ENCODE peak calls at places on chromosome 14, in six cellular contexts. R is fibroblast of mammary gland, V is astrocyte of the spinal cord, T is GM12865, Y is A549, I is ovary. J is an unnamed sample.

GRCh38 chr14:102726191-102726949 is 50.9 kb upstream of the TRAF3 start:
- DNase-seq in V (no peak), I (no peak), R (no peak), Y (no peak), T (no peak), J (no peak)

GRCh38 chr14:30607156-30607780 is 14.9 kb upstream of the SCFD1 start:
- DNase-seq in R (peak; percentile 32), V (peak; percentile 58), Y (no peak), T (no peak), I (no peak), J (peak; percentile 21)

GRCh38 chr14:71959055-71959454 is 26.8 kb downstream of the RGS6 start:
- DNase-seq in V (no peak), R (no peak), I (no peak), T (no peak), Y (no peak), J (no peak)

GRCh38 chr14:72615511-72616121 is 278.3 kb downstream of the DPF3 start:
- DNase-seq in V (no peak), Y (no peak), R (peak; percentile 48), T (no peak), I (no peak), J (peak; percentile 56)

GRCh38 chr14:24392327-24393098 is 6.3 kb upstream of the NYNRIN start:
- DNase-seq in V (peak; percentile 65), Y (peak; percentile 62), I (no peak), T (no peak), R (peak; percentile 63), J (peak; percentile 75)

GRCh38 chr14:102046337-102047278 is 40.2 kb downstream of the HSP90AA1 start:
- DNase-seq in Y (peak; percentile 58), T (peak; percentile 44), I (peak; percentile 62), V (peak; percentile 41), R (peak; percentile 73), J (peak; percentile 85)

GRCh38 chr14:69547701-69548348 is 26.8 kb downstream of the CCDC177 start:
- DNase-seq in V (peak; percentile 9), R (peak; percentile 21), T (no peak), I (no peak), Y (no peak), J (no peak)

GRCh38 chr14:70987042-70987441 is 79.8 kb downstream of the PCNX1 start:
- DNase-seq in T (no peak), V (no peak), R (no peak), I (no peak), Y (no peak), J (no peak)

GRCh38 chr14:97113339-97113738 is 316.2 kb downstream of the VRK1 start:
- DNase-seq in V (no peak), I (no peak), Y (no peak), R (peak; percentile 6), T (no peak), J (no peak)

GRCh38 chr14:49946320-49947141 is 53.6 kb downstream of the ARF6 start:
- DNase-seq in V (peak; percentile 69), T (no peak), Y (peak; percentile 76), R (peak; percentile 65), I (no peak), J (peak; percentile 85)

GRCh38 chr14:48665077-48665784 is 920.9 kb downstream of the RPS29 start:
- DNase-seq in R (no peak), I (no peak), T (no peak), Y (no peak), V (no peak), J (no peak)

GRCh38 chr14:75831971-75832370 is 149.8 kb downstream of the TGFB3 start:
- DNase-seq in T (no peak), Y (no peak), I (peak; percentile 34), R (peak; percentile 84), V (peak; percentile 54), J (peak; percentile 60)

GRCh38 chr14:79021756-79022155 is 851.6 kb downstream of the NRXN3 start:
- DNase-seq in I (no peak), R (no peak), V (no peak), Y (no peak), T (no peak), J (peak; percentile 24)

GRCh38 chr14:104393199-104393897 is 186.2 kb upstream of the C14orf180 start:
- DNase-seq in V (no peak), R (no peak), T (no peak), Y (no peak), I (no peak), J (no peak)

GRCh38 chr14:39320318-39320717 is 86.6 kb downstream of the MIA2 start:
- DNase-seq in I (no peak), R (no peak), V (no peak), Y (no peak), T (no peak), J (peak; percentile 17)

GRCh38 chr14:51439896-51440295 is 199.8 kb downstream of the TMX1 start:
- DNase-seq in Y (no peak), V (no peak), T (no peak), R (no peak), I (no peak), J (no peak)

GRCh38 chr14:45361727-45362126 is 108.7 kb upstream of the MIS18BP1 start:
- DNase-seq in Y (no peak), V (no peak), R (no peak), I (no peak), T (no peak), J (no peak)

GRCh38 chr14:96754845-96755184 is 42.4 kb upstream of the VRK1 start:
- DNase-seq in I (no peak), T (no peak), R (peak; percentile 12), V (no peak), Y (no peak), J (no peak)

GRCh38 chr14:50031534-50032313 is 84.6 kb downstream of the VCPKMT start:
- DNase-seq in R (peak; percentile 52), I (no peak), Y (no peak), V (peak; percentile 24), T (no peak), J (no peak)

GRCh38 chr14:80393766-80394165 is 182.5 kb upstream of the DIO2 start:
- DNase-seq in Y (no peak), V (no peak), R (no peak), I (no peak), T (no peak), J (no peak)

GRCh38 chr14:33198684-33199083 is 260.0 kb downstream of the NPAS3 start:
- DNase-seq in R (no peak), Y (no peak), V (no peak), T (no peak), I (no peak), J (no peak)

GRCh38 chr14:28765907-28766504 is 581 bp upstream of the FOXG1 start:
- DNase-seq in R (no peak), V (peak; percentile 52), Y (no peak), I (no peak), T (peak; percentile 58), J (peak; percentile 40)

GRCh38 chr14:77105118-77105517 is 7.1 kb downstream of the CIPC start:
- DNase-seq in R (no peak), V (no peak), I (no peak), Y (no peak), T (no peak), J (no peak)

GRCh38 chr14:71267691-71268090 is 360.4 kb downstream of the PCNX1 start:
- DNase-seq in T (no peak), Y (no peak), V (peak; percentile 36), I (no peak), R (peak; percentile 19), J (no peak)

GRCh38 chr14:96253140-96253539 is 2.9 kb upstream of the BDKRB1 start:
- DNase-seq in V (peak; percentile 83), I (no peak), Y (peak; percentile 64), T (no peak), R (peak; percentile 91), J (peak; percentile 89)

DNA sequence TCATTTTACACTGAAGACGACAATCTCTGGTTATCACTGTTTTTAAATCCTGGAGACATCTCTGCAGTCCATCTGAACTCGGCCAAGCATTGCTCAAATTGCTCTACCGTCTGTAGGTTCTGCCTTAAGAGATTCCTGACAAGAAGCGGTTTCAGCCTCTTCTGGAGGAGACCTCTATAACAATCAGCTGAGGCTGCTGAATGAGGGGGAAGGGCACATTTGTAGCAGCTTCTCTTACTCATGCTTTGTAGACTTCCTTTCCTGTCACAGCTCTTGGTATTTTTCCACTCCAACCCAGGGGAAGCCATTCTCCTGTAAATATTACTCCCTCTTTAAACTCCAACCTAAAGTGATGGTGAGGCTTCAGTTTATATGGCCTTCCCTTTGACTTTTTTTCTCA is 3.0 kb downstream of the ARG2 start:
- DNase-seq in R (peak; percentile 81), Y (no peak), I (no peak), T (no peak), V (peak; percentile 90), J (peak; percentile 72)
- H3K4me3 ChIP-seq in R (no peak overlapping the region), Y (no peak overlapping the region), I (no peak overlapping the region), T (no peak overlapping the region), V (no peak overlapping the region), J (no peak overlapping the region)

GRCh38 chr14:91817566-91818325 is 49.6 kb downstream of the TC2N start:
- DNase-seq in V (no peak), R (no peak), I (no peak), T (peak; percentile 65), Y (no peak), J (no peak)

GRCh38 chr14:91810699-91811098 is 56.6 kb downstream of the TC2N start:
- DNase-seq in T (no peak), R (no peak), Y (no peak), I (no peak), V (no peak), J (no peak)

DNA sequence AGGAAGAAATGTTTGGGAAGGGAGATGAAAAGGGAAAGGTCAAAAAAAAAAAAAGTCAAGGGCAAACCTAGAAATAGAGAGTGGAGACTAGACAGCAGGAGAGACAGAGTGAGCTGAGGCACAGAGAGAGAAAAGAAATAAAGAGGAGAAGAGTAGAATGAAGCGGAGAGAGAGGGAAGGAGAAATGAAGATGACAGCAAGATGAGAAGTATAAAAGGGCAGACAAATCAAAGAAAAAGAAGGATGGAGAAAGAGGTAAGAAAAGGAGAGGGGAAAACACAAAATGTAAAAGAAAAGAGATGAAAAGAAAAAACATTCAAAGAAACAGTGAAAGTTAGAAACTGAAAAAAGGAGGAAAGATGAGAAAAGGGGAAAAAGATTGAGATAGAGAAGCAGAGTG is 53.0 kb downstream of the TC2N start:
- DNase-seq in R (no peak), V (no peak), I (no peak), Y (no peak), T (no peak), J (no peak)
- TF ChIP-seq CTCF in R (no peak), V (no peak), I (no peak), Y (no peak), T (no peak), J (no peak)

GRCh38 chr14:36663404-36664321 is 2.0 kb downstream of the PAX9 start:
- DNase-seq in V (no peak), T (no peak), R (peak; percentile 5), Y (no peak), I (no peak), J (no peak)

GRCh38 chr14:36660736-36661505 is 739 bp upstream of the PAX9 start:
- DNase-seq in T (no peak), I (no peak), V (no peak), Y (no peak), R (no peak), J (no peak)

GRCh38 chr14:36661506-36662257 is at the start of gene PAX9:
- DNase-seq in I (no peak), R (peak; percentile 66), Y (peak; percentile 88), V (peak; percentile 74), T (peak; percentile 59), J (peak; percentile 81)

GRCh38 chr14:36662543-36663403 is 1.1 kb downstream of the PAX9 start:
- DNase-seq in Y (peak; percentile 31), I (no peak), R (peak; percentile 12), V (no peak), T (no peak), J (no peak)

GRCh38 chr14:36662258-36662542 is 540 bp downstream of the PAX9 start:
- DNase-seq in I (no peak), V (no peak), R (no peak), Y (no peak), T (no peak), J (no peak)
- H3K4me3 ChIP-seq in I (peak overlapping the region; percentile 22), V (peak overlapping the region; percentile 47), R (peak overlapping the region; percentile 7), Y (peak overlapping the region; percentile 66), T (no peak overlapping the region), J (peak overlapping the region; percentile 15)

GRCh38 chr14:22598896-22599244 is 770 bp downstream of the ABHD4 start:
- DNase-seq in R (peak; percentile 65), I (no peak), T (peak; percentile 49), Y (peak; percentile 81), V (peak; percentile 59), J (peak; percentile 75)
- TF ChIP-seq CTCF in R (peak; percentile 38), I (peak; percentile 6), T (peak; percentile 15), Y (peak; percentile 37), V (peak; percentile 47), J (peak; percentile 29)